ENCODE peak calls at places on chromosomes 11 and 22, in six cellular contexts. M is spleen, L is uterus, W is PC-9, Z is gastrocnemius medialis, N is DND-41. J is an unnamed sample. For H3K36me3, the result is how much of the 10 kb centered on the place peaks cover.

GRCh38 chr11:95337972-95338429 is 107.0 kb upstream of the SESN3 start:
- DNase-seq in W (no peak), L (no peak), N (no peak), M (no peak), Z (no peak), J (peak)

GRCh38 chr11:62146476-62147200 is 22.8 kb downstream of the INCENP start:
- DNase-seq in N (peak), W (no peak), M (peak), L (no peak), Z (no peak), J (no peak)

GRCh38 chr11:121337078-121337477 is 44.5 kb downstream of the SC5D start:
- DNase-seq in W (no peak), Z (no peak), L (no peak), N (no peak), M (no peak), J (no peak)

GRCh38 chr22:21975273-21975672 is 7.3 kb downstream of the TOP3B start:
- DNase-seq in Z (no peak), M (no peak), W (no peak), N (no peak), L (no peak), J (no peak)

GRCh38 chr22:35538801-35539321 is 1.8 kb upstream of the RASD2 start:
- DNase-seq in M (no peak), W (no peak), Z (peak), L (no peak), N (peak), J (peak)

GRCh38 chr11:74312321-74312720 is 881 bp upstream of the P4HA3 start:
- DNase-seq in L (no peak), Z (no peak), W (no peak), N (no peak), M (no peak), J (no peak)

GRCh38 chr11:123137496-123138270 is 57.4 kb downstream of the CLMP start:
- DNase-seq in W (no peak), L (peak), Z (peak), N (no peak), M (peak), J (peak)

GRCh38 chr11:26704249-26704648 is 17.6 kb downstream of the SLC5A12 start:
- DNase-seq in L (no peak), N (no peak), Z (no peak), M (no peak), W (peak), J (no peak)

GRCh38 chr22:43853328-43853931 is 8.9 kb downstream of the SULT4A1 start:
- DNase-seq in L (no peak), N (no peak), M (peak), Z (peak), W (no peak), J (peak)

GRCh38 chr11:95788921-95789505 is 569 bp downstream of the FAM76B start:
- DNase-seq in L (no peak), Z (no peak), M (no peak), W (peak), N (peak), J (peak)

GRCh38 chr11:44301856-44302231 is 8.1 kb downstream of the ALX4 start:
- DNase-seq in L (no peak), W (peak), Z (no peak), N (no peak), M (no peak), J (peak)

GRCh38 chr11:35943294-35943693 is 568 bp upstream of the LDLRAD3 start:
- DNase-seq in W (no peak), N (no peak), Z (no peak), L (no peak), M (no peak), J (no peak)

GRCh38 chr11:19846654-19847330 is 134.2 kb downstream of the NAV2 start:
- DNase-seq in N (no peak), W (no peak), Z (no peak), L (peak), M (no peak), J (no peak)

DNA sequence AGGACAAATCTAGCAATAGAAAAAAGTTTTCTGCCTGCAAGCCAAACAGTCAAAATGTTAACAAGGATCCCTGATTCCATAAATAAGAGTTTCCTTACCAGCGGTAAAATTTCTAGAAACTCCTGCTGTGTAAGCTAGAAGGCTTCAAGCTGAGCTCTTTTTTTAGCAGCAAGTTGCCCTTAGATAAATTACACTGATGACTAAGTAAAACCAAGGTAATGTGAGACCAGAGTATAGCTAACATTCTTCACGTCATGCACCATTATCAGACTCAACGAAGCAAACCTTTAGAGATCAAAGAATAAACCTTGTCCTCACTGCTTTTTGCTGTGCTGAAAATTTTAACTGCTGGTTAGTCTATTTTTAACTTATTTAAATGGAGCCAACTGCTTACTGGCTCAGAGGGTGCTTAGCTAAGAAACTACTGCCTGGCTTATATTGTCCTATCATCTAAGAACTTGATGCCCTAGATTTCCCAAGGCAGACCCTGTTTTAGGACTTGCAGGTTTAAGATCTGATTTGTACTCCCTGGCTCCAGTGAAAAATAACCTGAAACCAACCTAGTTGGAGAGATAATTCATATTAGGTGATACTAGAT is 900.7 kb downstream of the JRKL start:
- DNase-seq in L (no peak), Z (no peak), N (no peak), M (no peak), W (peak), J (no peak)
- H3K4me3 ChIP-seq in L (no peak), Z (peak), N (no peak), M (no peak), W (no peak), J (no peak)

GRCh38 chr11:67253872-67254624 is 12.2 kb upstream of the GRK2 start:
- DNase-seq in L (no peak), Z (peak), M (no peak), N (no peak), W (no peak), J (no peak)
- H3K36me3 ChIP-seq in L (under half), Z (under half), M (half or more), N (half or more), W (half or more), J (half or more)

GRCh38 chr11:2380396-2380795 is 3.3 kb downstream of the CD81 start:
- DNase-seq in M (no peak), N (no peak), Z (no peak), W (no peak), L (no peak), J (no peak)
- H3K4me3 ChIP-seq in M (peak), N (peak), Z (peak), W (no peak), L (peak), J (no peak)

DNA sequence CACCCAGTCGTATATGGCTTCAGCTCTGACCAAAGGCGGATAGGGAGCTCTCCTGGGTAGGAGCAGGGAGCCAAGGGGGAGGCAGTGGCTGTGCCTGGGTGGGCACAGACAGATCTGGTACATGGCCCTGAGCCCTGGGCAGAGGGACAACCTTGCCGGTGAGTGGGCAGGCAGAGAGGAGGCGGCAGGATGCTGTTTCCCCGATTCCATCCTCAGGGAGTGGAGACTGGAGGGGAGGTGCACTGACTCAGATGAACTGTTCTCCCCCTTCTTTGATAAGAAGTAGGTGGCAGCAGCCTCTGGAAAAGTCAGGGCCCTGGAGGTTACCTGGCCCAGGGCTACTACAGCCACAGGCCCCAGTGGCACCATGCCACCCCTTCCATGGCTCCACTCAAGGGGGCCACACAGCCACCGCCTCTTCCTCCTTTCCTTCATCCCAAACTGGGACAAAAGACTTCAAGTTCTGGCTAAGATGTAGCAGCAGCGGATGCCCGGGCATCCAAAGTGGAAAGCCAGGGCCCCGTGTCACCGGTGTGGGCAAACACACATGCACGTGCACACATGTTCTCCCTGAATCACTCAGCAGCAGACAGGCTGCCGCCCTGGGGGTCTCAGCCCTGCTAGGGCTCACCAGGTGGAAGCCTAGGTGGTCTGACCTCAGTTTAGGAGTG is 13.4 kb downstream of the CXCR5 start:
- DNase-seq in Z (no peak), M (peak), W (no peak), N (no peak), L (no peak), J (peak)
- H3K36me3 ChIP-seq in Z (under half), M (under half), W (under half), N (under half), L (under half), J (under half)

GRCh38 chr22:47323518-47323917 is 561.1 kb downstream of the TBC1D22A start:
- DNase-seq in W (no peak), N (no peak), M (no peak), Z (no peak), L (no peak), J (no peak)

GRCh38 chr22:47322854-47323253 is 560.4 kb downstream of the TBC1D22A start:
- DNase-seq in Z (no peak), M (no peak), N (no peak), W (no peak), L (no peak), J (no peak)

GRCh38 chr22:47327241-47327640 is 564.8 kb downstream of the TBC1D22A start:
- DNase-seq in W (no peak), M (no peak), N (no peak), L (no peak), Z (no peak), J (no peak)

GRCh38 chr22:47325249-47325648 is 562.8 kb downstream of the TBC1D22A start:
- DNase-seq in W (no peak), L (no peak), M (no peak), N (no peak), Z (no peak), J (no peak)

GRCh38 chr22:47324435-47324990 is 562.1 kb downstream of the TBC1D22A start:
- DNase-seq in Z (no peak), L (no peak), N (no peak), M (no peak), W (no peak), J (no peak)
- H3K4me3 ChIP-seq in Z (no peak), L (no peak), N (no peak), M (no peak), W (no peak), J (no peak)

DNA sequence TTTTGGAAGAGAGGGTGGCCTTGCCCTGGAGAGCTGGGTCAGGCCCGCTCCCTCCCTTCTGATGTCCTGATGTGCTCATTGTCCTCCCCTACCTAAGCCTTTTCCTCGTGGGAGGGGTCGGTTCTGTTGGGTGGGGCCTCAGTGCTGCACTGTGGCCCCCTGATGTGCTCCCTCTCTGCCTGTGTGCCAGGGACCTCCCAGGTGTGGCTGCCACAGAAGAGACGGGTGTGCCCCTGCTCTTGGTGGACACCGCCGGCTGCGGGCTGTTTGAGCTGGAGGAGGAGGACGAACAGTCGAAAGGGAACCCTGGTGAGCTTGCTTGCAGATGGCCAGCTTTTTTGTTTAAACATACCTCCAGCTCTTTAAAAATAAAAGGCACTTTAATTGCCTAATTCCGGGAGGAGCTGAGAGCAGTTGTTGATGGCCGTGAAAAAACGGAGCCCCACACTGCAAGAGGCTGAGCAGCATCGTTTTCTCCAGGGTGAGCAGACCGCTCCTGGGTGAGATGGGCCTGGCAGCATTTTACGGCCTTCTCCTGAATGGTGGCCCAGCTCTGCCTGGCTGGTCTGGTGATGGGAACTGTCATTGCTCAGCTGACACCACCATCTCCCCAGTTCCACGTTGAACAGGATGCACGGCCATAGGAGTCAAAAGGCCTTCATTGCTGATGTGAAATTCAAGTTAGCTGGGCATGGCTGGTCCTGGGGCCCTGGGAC is 30.1 kb downstream of the IGHMBP2 start:
- DNase-seq in W (no peak), Z (no peak), L (no peak), N (no peak), M (peak), J (peak)
- H3K36me3 ChIP-seq in W (under half), Z (under half), L (under half), N (half or more), M (half or more), J (under half)

GRCh38 chr11:65592840-65593517 is 2.6 kb downstream of the KCNK7 start:
- DNase-seq in L (no peak), N (no peak), Z (no peak), W (no peak), M (no peak), J (peak)
- H3K4me3 ChIP-seq in L (no peak), N (no peak), Z (no peak), W (no peak), M (no peak), J (peak)

GRCh38 chr22:20829735-20830134 is 28.9 kb downstream of the PI4KA start:
- DNase-seq in M (no peak), W (no peak), N (no peak), L (no peak), Z (no peak), J (no peak)
- H3K36me3 ChIP-seq in M (half or more), W (under half), N (half or more), L (under half), Z (under half), J (under half)

DNA sequence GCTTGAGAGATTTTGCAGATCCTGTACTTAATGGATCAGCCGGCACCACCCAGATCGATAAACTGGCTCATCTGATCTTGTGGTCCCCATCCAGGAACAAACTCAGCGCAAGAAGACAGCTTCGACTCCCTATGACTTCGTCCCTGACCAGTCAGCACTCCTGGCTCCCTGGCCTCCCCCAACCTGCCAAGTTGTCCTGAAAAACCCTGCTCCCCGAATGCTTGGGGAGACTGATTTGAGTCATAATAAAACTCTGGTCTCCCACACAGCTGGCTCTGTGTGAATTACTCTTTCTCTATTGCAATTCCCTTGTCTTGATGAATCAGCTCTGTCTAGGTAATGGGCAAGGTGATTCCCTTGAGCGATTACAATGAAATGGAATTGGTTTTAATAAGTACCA is 29.5 kb downstream of the OR2AG2 start:
- DNase-seq in M (no peak), L (no peak), Z (no peak), W (no peak), N (no peak), J (no peak)
- H3K4me3 ChIP-seq in M (peak), L (no peak), Z (no peak), W (no peak), N (peak), J (no peak)

J was measured in H7.